ENCODE peak calls at places on chromosomes 4 and X, in five cellular contexts. C, Q, M, X and N are unnamed samples.
A peak's percentile ranks its signal among the peaks of the same experiment; 100 is the strongest.

GRCh38 chr4:15729910-15730533 is 27.2 kb downstream of the BST1 start:
- DNase-seq in M (no peak), X (peak; percentile 21), Q (no peak), C (no peak), N (no peak)

GRCh38 chr4:103091601-103092223 is 7.9 kb downstream of the BDH2 start:
- DNase-seq in X (peak; percentile 22), Q (peak; percentile 15), C (no peak), M (peak; percentile 25), N (peak; percentile 25)

GRCh38 chrX:16462912-16463311 is 187.0 kb upstream of the S100G start:
- DNase-seq in M (no peak), Q (no peak), X (peak; percentile 15), C (no peak), N (no peak)

GRCh38 chr4:1510931-1511330 is 104.7 kb upstream of the NKX1-1 start:
- DNase-seq in X (no peak), Q (no peak), C (no peak), M (no peak), N (no peak)

GRCh38 chr4:152620915-152621314 is 58.9 kb downstream of the TMEM154 start:
- DNase-seq in C (no peak), Q (no peak), M (no peak), X (no peak), N (no peak)

GRCh38 chr4:137474711-137475301 is 57.5 kb downstream of the PCDH18 start:
- DNase-seq in C (no peak), X (no peak), M (no peak), Q (no peak), N (no peak)

GRCh38 chr4:169253087-169253675 is 17.6 kb downstream of the SH3RF1 start:
- DNase-seq in C (no peak), Q (no peak), M (no peak), X (no peak), N (no peak)

GRCh38 chr4:86036729-86037128 is 323.1 kb downstream of the MAPK10 start:
- DNase-seq in C (no peak), Q (no peak), M (no peak), X (no peak), N (no peak)

GRCh38 chrX:84187501-84188319 is at the start of gene RPS6KA6:
- DNase-seq in X (peak; percentile 17), Q (peak; percentile 22), C (peak; percentile 29), M (peak; percentile 43), N (no peak)

GRCh38 chrX:47484885-47485284 is 1.9 kb upstream of the ZNF41 start:
- DNase-seq in X (no peak), Q (no peak), C (no peak), M (no peak), N (no peak)

GRCh38 chrX:73448379-73448778 is 1.5 kb downstream of the CDX4 start:
- DNase-seq in X (no peak), Q (no peak), C (no peak), M (no peak), N (no peak)

GRCh38 chr4:38621004-38621684 is 42.9 kb upstream of the KLF3 start:
- DNase-seq in C (no peak), X (no peak), Q (peak; percentile 69), M (peak; percentile 46), N (no peak)

GRCh38 chr4:173707658-173708415 is 177.8 kb upstream of the HAND2 start:
- DNase-seq in X (no peak), Q (no peak), M (no peak), C (no peak), N (no peak)

GRCh38 chr4:127601029-127601428 is 31.7 kb upstream of the INTU start:
- DNase-seq in M (no peak), C (no peak), Q (no peak), X (no peak), N (no peak)

GRCh38 chr4:127782025-127782274 is 172 bp upstream of the HSPA4L start:
- DNase-seq in M (no peak), C (peak; percentile 88), X (peak; percentile 62), Q (peak; percentile 87), N (peak; percentile 17)

GRCh38 chrX:136268051-136269048 is 17.1 kb upstream of the MAP7D3 start:
- DNase-seq in C (no peak), X (peak; percentile 44), Q (peak; percentile 32), M (peak; percentile 50), N (no peak)

GRCh38 chr4:110533940-110534339 is 58.0 kb downstream of the ENPEP start:
- DNase-seq in X (no peak), C (no peak), M (no peak), Q (no peak), N (no peak)

GRCh38 chr4:101277661-101278060 is 69.7 kb downstream of the PPP3CA start:
- DNase-seq in C (no peak), M (no peak), Q (no peak), X (no peak), N (no peak)

GRCh38 chrX:106039920-106040319 is 1.4 kb upstream of the SERPINA7 start:
- DNase-seq in Q (no peak), X (no peak), M (no peak), C (no peak), N (no peak)

GRCh38 chr4:119728185-119728584 is 99.6 kb upstream of the PDE5A start:
- DNase-seq in Q (no peak), C (no peak), M (no peak), X (no peak), N (no peak)

GRCh38 chr4:114694770-114695169 is 96.2 kb downstream of the UGT8 start:
- DNase-seq in Q (no peak), C (no peak), M (no peak), X (no peak), N (no peak)

GRCh38 chr4:51842167-51842553 is 793 bp upstream of the DCUN1D4 start:
- DNase-seq in M (peak; percentile 45), X (peak; percentile 29), Q (no peak), C (no peak), N (peak; percentile 20)

GRCh38 chr4:26907731-26908599 is 47.3 kb downstream of the STIM2 start:
- DNase-seq in C (no peak), M (no peak), Q (no peak), X (no peak), N (no peak)

GRCh38 chr4:142909908-142910307 is 63.8 kb upstream of the INPP4B start:
- DNase-seq in C (no peak), Q (no peak), X (no peak), M (no peak), N (no peak)
- H3K4me1 ChIP-seq in C (no peaks in the 10 kb centered on the region), Q (no peaks in the 10 kb centered on the region), X (no peaks in the 10 kb centered on the region), M (no peaks in the 10 kb centered on the region), N (no peaks in the 10 kb centered on the region)

DNA sequence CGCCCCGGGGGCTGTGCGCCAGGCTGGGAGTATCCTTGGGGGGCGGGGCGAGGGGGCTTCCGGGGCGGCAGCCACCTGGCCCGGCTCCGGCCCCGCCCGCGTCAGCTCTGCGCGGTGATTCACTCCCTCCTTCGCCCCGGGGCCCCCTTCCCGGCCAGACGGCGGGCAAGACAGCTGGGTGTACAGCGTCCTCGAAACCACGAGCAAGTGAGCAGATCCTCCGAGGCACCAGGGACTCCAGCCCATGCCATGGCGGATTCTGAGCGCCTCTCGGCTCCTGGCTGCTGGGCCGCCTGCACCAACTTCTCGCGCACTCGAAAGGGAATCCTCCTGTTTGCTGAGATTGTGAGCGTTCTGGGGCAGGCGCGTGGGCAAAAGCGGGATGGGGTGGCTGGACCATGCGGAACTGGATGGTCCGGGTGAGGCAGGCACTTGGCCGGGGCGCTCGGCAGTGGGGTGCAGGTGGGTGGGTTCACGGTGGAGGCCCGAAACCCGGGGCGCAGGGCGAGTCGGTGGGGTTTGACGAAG is at the start of gene PLP2:
- DNase-seq in Q (peak; percentile 79), C (peak; percentile 73), X (peak; percentile 57), M (peak; percentile 75), N (peak; percentile 81)
- TF ChIP-seq POLR2A in Q (peak; percentile 72), C (no peak), X (no peak), M (no peak), N (no peak)

GRCh38 chr4:4851906-4852305 is 7.6 kb upstream of the MSX1 start:
- DNase-seq in M (no peak), C (no peak), X (no peak), Q (no peak), N (no peak)

GRCh38 chr4:4854649-4855292 is 4.7 kb upstream of the MSX1 start:
- DNase-seq in X (no peak), C (no peak), Q (no peak), M (no peak), N (peak; percentile 25)

GRCh38 chr4:4853921-4854648 is 5.4 kb upstream of the MSX1 start:
- DNase-seq in C (no peak), M (no peak), Q (no peak), X (no peak), N (peak; percentile 9)

GRCh38 chr4:4852591-4853362 is 6.7 kb upstream of the MSX1 start:
- DNase-seq in Q (no peak), C (no peak), M (peak; percentile 42), X (peak; percentile 74), N (peak; percentile 52)

GRCh38 chr4:4853371-4853823 is 6.1 kb upstream of the MSX1 start:
- DNase-seq in X (no peak), M (no peak), C (no peak), Q (no peak), N (no peak)
- H3K27me3 ChIP-seq in X (peaks cover 7% of the 10 kb centered on the region), M (no peaks in the 10 kb centered on the region), C (peaks cover 71% of the 10 kb centered on the region), Q (peaks cover 94% of the 10 kb centered on the region), N (no peaks in the 10 kb centered on the region)

GRCh38 chr4:151318310-151319006 is 6.9 kb downstream of the SH3D19 start:
- DNase-seq in C (no peak), X (no peak), M (no peak), Q (no peak), N (no peak)
- H3K4me1 ChIP-seq in C (peaks cover 32% of the 10 kb centered on the region), X (no peaks in the 10 kb centered on the region), M (peaks cover 27% of the 10 kb centered on the region), Q (peaks cover 24% of the 10 kb centered on the region), N (peaks cover 39% of the 10 kb centered on the region)